ENCODE peak calls at places on chromosomes 4 and X, in five cellular contexts. L is HTR-8/SVneo, C is neural progenitor cell, K is left lung, N is HCEC 1CT. A is an unnamed sample.

GRCh38 chr4:143183513-143184216 is 1.1 kb upstream of the USP38 start:
- DNase-seq in L (no peak), C (no peak), K (no peak), N (no peak), A (no peak)

GRCh38 chrX:24245201-24245600 is 68.7 kb downstream of the SUPT20HL2 start:
- DNase-seq in L (peak; percentile 76), C (peak; percentile 61), K (no peak), N (peak; percentile 62), A (no peak)

GRCh38 chr4:133555671-133556070 is 406.6 kb downstream of the PCDH10 start:
- DNase-seq in L (no peak), C (no peak), K (no peak), N (peak; percentile 25), A (no peak)

GRCh38 chrX:9464435-9465371 is at the start of gene TBL1X:
- DNase-seq in L (peak; percentile 22), C (peak; percentile 71), K (peak; percentile 90), N (peak; percentile 28), A (no peak)

GRCh38 chr4:72969957-72970356 is 99.6 kb downstream of the COX18 start:
- DNase-seq in L (no peak), C (peak; percentile 66), K (no peak), N (no peak), A (no peak)

GRCh38 chr4:141625023-141625422 is 11.4 kb upstream of the IL15 start:
- DNase-seq in L (no peak), C (peak; percentile 9), K (no peak), N (no peak), A (no peak)

GRCh38 chr4:77036206-77036605 is 39.6 kb downstream of the CCNI start:
- DNase-seq in L (no peak), C (no peak), K (no peak), N (peak; percentile 77), A (no peak)

GRCh38 chr4:107115185-107115847 is 79.2 kb upstream of the DKK2 start:
- DNase-seq in L (no peak), C (no peak), K (no peak), N (peak; percentile 54), A (no peak)

GRCh38 chr4:8221985-8222384 is 22.9 kb downstream of the SH3TC1 start:
- DNase-seq in L (no peak), C (no peak), K (no peak), N (no peak), A (no peak)

GRCh38 chr4:154044118-154044517 is 255.2 kb upstream of the SFRP2 start:
- DNase-seq in L (no peak), C (no peak), K (no peak), N (peak; percentile 14), A (no peak)

GRCh38 chr4:99720206-99720605 is 62.6 kb upstream of the C4orf54 start:
- DNase-seq in L (no peak), C (peak; percentile 31), K (no peak), N (no peak), A (no peak)

GRCh38 chr4:55793479-55793878 is 26.1 kb upstream of the EXOC1L start:
- DNase-seq in L (no peak), C (no peak), K (peak; percentile 73), N (no peak), A (no peak)

GRCh38 chr4:26912810-26913209 is 52.2 kb downstream of the STIM2 start:
- DNase-seq in L (no peak), C (peak; percentile 16), K (peak; percentile 28), N (no peak), A (no peak)

GRCh38 chr4:102341201-102341600 is 4.1 kb downstream of the SLC39A8 start:
- DNase-seq in L (no peak), C (no peak), K (no peak), N (no peak), A (no peak)

GRCh38 chr4:146545102-146545501 is 23.4 kb upstream of the SLC10A7 start:
- DNase-seq in L (no peak), C (peak; percentile 42), K (no peak), N (peak; percentile 35), A (no peak)

GRCh38 chr4:149897784-149898183 is 82.1 kb upstream of the IQCM start:
- DNase-seq in L (peak; percentile 19), C (peak; percentile 16), K (no peak), N (no peak), A (no peak)